ENCODE peak calls at places on chromosome 18, in nine cellular contexts. S, M, C, L, O, I, D, T and W are unnamed samples.

GRCh38 chr18:54444309-54444914 is 86.7 kb downstream of the C18orf54 start:
- DNase-seq in S (peak; percentile 79), M (peak; percentile 17), C (peak; percentile 72), L (peak; percentile 22), O (no peak), I (peak; percentile 41), D (peak; percentile 45), T (peak; percentile 72), W (peak; percentile 25)

GRCh38 chr18:79543861-79544385 is 135.7 kb upstream of the CTDP1 start:
- DNase-seq in S (no peak), M (peak; percentile 7), C (no peak), L (no peak), O (no peak), I (no peak), D (no peak), T (no peak), W (no peak)

GRCh38 chr18:61019902-61020301 is 313.3 kb upstream of the CDH20 start:
- DNase-seq in S (no peak), M (no peak), C (no peak), L (no peak), O (no peak), I (no peak), D (no peak), T (no peak), W (no peak)

GRCh38 chr18:48038636-48039035 is 108.2 kb upstream of the SMAD2 start:
- DNase-seq in S (no peak), M (no peak), C (no peak), L (no peak), O (no peak), I (no peak), D (no peak), T (no peak), W (no peak)

GRCh38 chr18:11268691-11269686 is 119.6 kb upstream of the PIEZO2 start:
- DNase-seq in S (peak; percentile 57), M (peak; percentile 27), C (peak; percentile 61), L (no peak), O (peak; percentile 26), I (no peak), D (peak; percentile 79), T (no peak), W (no peak)

GRCh38 chr18:75828379-75828778 is 400.9 kb upstream of the SMIM21 start:
- DNase-seq in S (no peak), M (no peak), C (no peak), L (no peak), O (no peak), I (no peak), D (no peak), T (no peak), W (peak; percentile 70)

GRCh38 chr18:48330016-48330991 is 78.9 kb downstream of the ZBTB7C start:
- DNase-seq in S (peak; percentile 74), M (no peak), C (peak; percentile 72), L (no peak), O (no peak), I (no peak), D (peak; percentile 65), T (no peak), W (no peak)

GRCh38 chr18:74715306-74715705 is 117.6 kb downstream of the ZNF407 start:
- DNase-seq in S (no peak), M (no peak), C (no peak), L (no peak), O (no peak), I (no peak), D (no peak), T (no peak), W (no peak)

GRCh38 chr18:37584952-37585695 is 19.5 kb upstream of the CELF4 start:
- DNase-seq in S (no peak), M (no peak), C (no peak), L (no peak), O (no peak), I (no peak), D (no peak), T (no peak), W (no peak)

GRCh38 chr18:74963820-74964446 is 245.0 kb downstream of the PTGR3 start:
- DNase-seq in S (peak; percentile 60), M (no peak), C (peak; percentile 65), L (peak; percentile 38), O (no peak), I (peak; percentile 73), D (peak; percentile 47), T (peak; percentile 43), W (no peak)

GRCh38 chr18:48817021-48817461 is 133.7 kb downstream of the SMAD7 start:
- DNase-seq in S (no peak), M (peak; percentile 13), C (no peak), L (peak; percentile 10), O (peak; percentile 6), I (no peak), D (no peak), T (no peak), W (no peak)

GRCh38 chr18:390748-391478 is 109.6 kb downstream of the COLEC12 start:
- DNase-seq in S (no peak), M (no peak), C (no peak), L (no peak), O (no peak), I (no peak), D (no peak), T (no peak), W (no peak)

GRCh38 chr18:386950-387349 is 113.6 kb downstream of the COLEC12 start:
- DNase-seq in S (no peak), M (no peak), C (no peak), L (no peak), O (no peak), I (no peak), D (no peak), T (no peak), W (no peak)

GRCh38 chr18:392926-393325 is 107.6 kb downstream of the COLEC12 start:
- DNase-seq in S (no peak), M (no peak), C (peak; percentile 63), L (no peak), O (no peak), I (no peak), D (no peak), T (no peak), W (no peak)

GRCh38 chr18:388198-388597 is 112.3 kb downstream of the COLEC12 start:
- DNase-seq in S (no peak), M (no peak), C (no peak), L (no peak), O (no peak), I (no peak), D (no peak), T (no peak), W (peak; percentile 80)

DNA sequence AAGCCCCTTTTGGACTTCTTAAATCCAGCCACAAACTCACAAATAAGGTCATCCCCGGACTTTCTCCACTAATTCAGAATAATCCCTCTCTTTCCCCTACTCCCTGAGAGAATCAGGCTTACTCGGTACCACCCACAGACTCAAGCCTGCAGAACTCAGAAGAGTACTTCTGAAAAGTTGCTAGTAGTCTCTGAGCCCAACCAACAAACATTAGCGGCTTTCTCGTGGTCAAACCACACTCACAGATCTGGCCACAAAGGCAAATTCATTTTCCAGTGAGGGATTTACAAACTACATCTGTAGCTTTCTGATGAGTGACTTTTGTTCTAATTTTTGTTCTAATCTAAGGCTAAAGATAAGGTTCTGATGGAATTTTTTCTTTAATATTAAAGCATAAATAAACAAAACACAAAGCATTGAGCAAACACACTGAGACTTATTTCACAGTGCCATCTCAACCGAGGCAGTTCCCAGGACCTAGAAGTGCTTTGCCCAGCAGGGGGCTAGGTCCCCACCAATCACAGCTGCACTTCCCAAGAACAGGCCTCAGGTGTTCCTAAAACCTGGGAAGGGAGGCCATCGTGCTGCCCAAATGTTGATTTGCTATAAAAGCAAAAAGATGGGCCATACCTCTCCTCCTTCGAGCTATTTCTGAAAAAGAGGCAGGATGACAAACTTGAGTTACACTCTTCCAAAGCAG is 110.7 kb downstream of the COLEC12 start:
- DNase-seq in S (no peak), M (no peak), C (peak; percentile 49), L (no peak), O (no peak), I (no peak), D (peak; percentile 75), T (no peak), W (no peak)
- TF ChIP-seq CTCF in S (peak; percentile 4), M (no peak), C (no peak), L (no peak), O (no peak), I (no peak), D (peak; percentile 12), T (no peak), W (no peak)

GRCh38 chr18:2908166-2908945 is 61.5 kb downstream of the EMILIN2 start:
- DNase-seq in S (no peak), M (no peak), C (no peak), L (no peak), O (no peak), I (no peak), D (no peak), T (no peak), W (no peak)

GRCh38 chr18:2907459-2908145 is 60.8 kb downstream of the EMILIN2 start:
- DNase-seq in S (no peak), M (no peak), C (no peak), L (no peak), O (no peak), I (no peak), D (no peak), T (no peak), W (no peak)

GRCh38 chr18:2908946-2909335 is 62.1 kb downstream of the EMILIN2 start:
- DNase-seq in S (no peak), M (no peak), C (no peak), L (no peak), O (no peak), I (no peak), D (no peak), T (no peak), W (no peak)

GRCh38 chr18:2905802-2906521 is 59.2 kb downstream of the EMILIN2 start:
- DNase-seq in S (peak; percentile 82), M (peak; percentile 73), C (peak; percentile 62), L (peak; percentile 46), O (peak; percentile 38), I (no peak), D (peak; percentile 57), T (peak; percentile 45), W (no peak)

GRCh38 chr18:2906522-2907458 is 60.0 kb downstream of the EMILIN2 start:
- DNase-seq in S (peak; percentile 69), M (peak; percentile 59), C (no peak), L (no peak), O (no peak), I (no peak), D (no peak), T (peak; percentile 55), W (peak; percentile 70)
- TF ChIP-seq CTCF in S (no peak), M (peak; percentile 33), C (peak; percentile 13), L (no peak), O (no peak), I (no peak), D (peak; percentile 27), T (peak; percentile 19), W (peak; percentile 13)

GRCh38 chr18:43420950-43421349 is 143.7 kb upstream of the SYT4 start:
- DNase-seq in S (no peak), M (no peak), C (no peak), L (no peak), O (no peak), I (no peak), D (no peak), T (no peak), W (no peak)
- TF ChIP-seq CTCF in S (no peak), M (no peak), C (peak; percentile 12), L (no peak), O (no peak), I (no peak), D (no peak), T (peak; percentile 24), W (peak; percentile 25)

DNA sequence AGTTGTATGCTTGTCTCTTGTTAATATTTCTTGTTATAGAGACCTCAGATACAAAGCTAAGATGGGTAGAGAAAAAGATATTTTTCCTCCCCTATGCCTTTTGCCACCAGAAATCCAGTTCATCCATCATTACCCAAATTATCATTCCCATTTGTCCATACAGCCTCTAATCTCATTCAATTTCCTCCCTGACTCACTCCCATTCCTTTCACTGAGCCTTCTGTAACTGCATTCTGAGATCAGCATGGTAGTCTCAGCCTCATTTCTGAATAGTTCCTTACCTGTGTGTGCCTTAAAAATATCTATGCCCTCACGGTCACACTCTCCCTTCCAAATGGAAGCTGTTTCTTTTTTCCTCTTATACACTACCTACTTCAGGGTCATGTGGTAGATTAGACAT is 15.7 kb upstream of the PIK3C3 start:
- DNase-seq in S (peak; percentile 37), M (no peak), C (peak; percentile 14), L (no peak), O (no peak), I (no peak), D (no peak), T (no peak), W (no peak)
- TF ChIP-seq CTCF in S (no peak), M (no peak), C (no peak), L (no peak), O (no peak), I (no peak), D (no peak), T (no peak), W (no peak)